ENCODE peak calls at places on chromosomes 4 and X, in five cellular contexts. F is upper lobe of left lung, W is sigmoid colon, Q is astrocyte, M is heart right ventricle. O is an unnamed sample. For H3K27me3, the result is how much of the 10 kb centered on the place peaks cover.

GRCh38 chrX:71815906-71816156 is 52.7 kb downstream of the CXorf49B start:
- DNase-seq in F (no peak), Q (no peak), W (no peak), M (no peak), O (no peak)

GRCh38 chr4:149145803-149146202 is 669.8 kb downstream of the IQCM start:
- DNase-seq in W (no peak), Q (peak), M (no peak), F (no peak), O (no peak)

GRCh38 chrX:30280428-30280827 is 28.8 kb downstream of the NR0B1 start:
- DNase-seq in F (no peak), M (no peak), W (no peak), Q (no peak), O (no peak)

GRCh38 chrX:140971385-140971784 is 31.0 kb upstream of the SPANXB1 start:
- DNase-seq in Q (no peak), M (no peak), W (no peak), F (no peak), O (no peak)

GRCh38 chr4:7052923-7053715 is 9.9 kb downstream of the TADA2B start:
- DNase-seq in M (peak), Q (no peak), W (peak), F (peak), O (no peak)

GRCh38 chr4:23878912-23879732 is 10.7 kb downstream of the PPARGC1A start:
- DNase-seq in W (no peak), M (no peak), F (no peak), Q (peak), O (no peak)

GRCh38 chrX:24097741-24098140 is 43.0 kb downstream of the EIF2S3 start:
- DNase-seq in Q (no peak), M (no peak), W (no peak), F (no peak), O (no peak)

GRCh38 chr4:16884673-16885460 is 13.6 kb downstream of the LDB2 start:
- DNase-seq in M (no peak), F (no peak), W (no peak), Q (no peak), O (no peak)

GRCh38 chrX:49710744-49711319 is 15.0 kb upstream of the PAGE1 start:
- DNase-seq in Q (no peak), M (no peak), F (no peak), W (no peak), O (no peak)

GRCh38 chrX:40931921-40932320 is 153.3 kb upstream of the USP9X start:
- DNase-seq in F (no peak), W (no peak), Q (no peak), M (no peak), O (no peak)

GRCh38 chr4:184598753-184599491 is 50.3 kb downstream of the CASP3 start:
- DNase-seq in Q (no peak), F (no peak), M (peak), W (no peak), O (no peak)

GRCh38 chr4:92265066-92265465 is 38.7 kb upstream of the GRID2 start:
- DNase-seq in W (no peak), Q (peak), F (no peak), M (no peak), O (no peak)

GRCh38 chrX:130385520-130385919 is at the start of gene GPR119:
- DNase-seq in W (no peak), M (no peak), F (no peak), Q (no peak), O (no peak)

GRCh38 chr4:141102367-141102766 is 30.9 kb downstream of the RNF150 start:
- DNase-seq in M (no peak), Q (peak), F (no peak), W (no peak), O (no peak)

GRCh38 chr4:141684785-141685184 is 48.4 kb downstream of the IL15 start:
- DNase-seq in M (no peak), W (no peak), Q (peak), F (no peak), O (no peak)

GRCh38 chr4:41360911-41361830 is 104.4 kb downstream of the UCHL1 start:
- DNase-seq in Q (no peak), M (peak), W (peak), F (peak), O (no peak)
- H3K27me3 ChIP-seq in Q (under half), M (under half), W (under half), F (under half), O (under half)

DNA sequence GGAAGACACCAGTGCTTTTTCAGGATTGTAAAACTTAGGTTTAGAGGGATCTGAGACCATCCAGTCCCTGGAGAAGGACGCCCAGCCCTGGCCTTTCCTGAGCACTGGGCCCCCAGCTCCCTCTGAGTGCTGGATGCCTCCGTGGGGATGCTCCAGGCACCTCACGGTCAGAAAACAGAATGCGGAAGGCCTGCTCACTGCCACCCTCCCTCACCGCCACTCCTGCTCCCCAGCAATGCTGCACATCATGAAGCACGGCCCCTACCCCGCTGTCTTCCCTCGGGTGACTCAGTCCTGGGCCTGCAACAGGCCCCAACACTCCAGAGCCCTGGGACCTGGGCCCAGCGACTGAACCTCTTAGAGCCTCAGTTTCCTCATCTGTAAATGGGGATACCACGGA is 26.2 kb downstream of the ABLIM2 start:
- DNase-seq in M (peak), F (no peak), Q (no peak), W (no peak), O (no peak)
- H3K27ac ChIP-seq in M (no peak), F (no peak), Q (no peak), W (no peak), O (no peak)

GRCh38 chr4:127045872-127046271 is 586.9 kb upstream of the INTU start:
- DNase-seq in M (no peak), F (no peak), Q (no peak), W (no peak), O (no peak)
- H3K27me3 ChIP-seq in M (under half), F (under half), Q (under half), W (under half), O (under half)

GRCh38 chr4:1572964-1573720 is 111.0 kb downstream of the FAM53A start:
- DNase-seq in W (no peak), Q (no peak), F (no peak), M (no peak), O (no peak)

GRCh38 chr4:1572521-1572920 is 111.6 kb downstream of the FAM53A start:
- DNase-seq in F (no peak), M (peak), Q (no peak), W (peak), O (no peak)

GRCh38 chr4:1571165-1571908 is 112.8 kb downstream of the FAM53A start:
- DNase-seq in F (no peak), W (peak), Q (no peak), M (peak), O (no peak)

GRCh38 chr4:1570291-1571164 is 113.6 kb downstream of the FAM53A start:
- DNase-seq in M (peak), F (no peak), Q (no peak), W (peak), O (no peak)

GRCh38 chr4:1571986-1572385 is 112.1 kb downstream of the FAM53A start:
- DNase-seq in W (peak), Q (no peak), F (no peak), M (peak), O (no peak)
- H3K27ac ChIP-seq in W (no peak), Q (no peak), F (no peak), M (no peak), O (no peak)

GRCh38 chr4:1170156-1170804 is 2.1 kb downstream of the SPON2 start:
- DNase-seq in Q (no peak), M (no peak), W (peak), F (peak), O (no peak)
- H3K27me3 ChIP-seq in Q (under half), M (under half), W (under half), F (under half), O (under half)

GRCh38 chr4:126241631-126242030 is 926.9 kb downstream of the FAT4 start:
- DNase-seq in W (no peak), Q (no peak), M (no peak), F (no peak), O (no peak)
- H3K27ac ChIP-seq in W (no peak), Q (no peak), M (peak), F (no peak), O (no peak)

GRCh38 chr4:3716876-3717235 is 49.3 kb upstream of the ADRA2C start:
- DNase-seq in F (no peak), M (no peak), Q (no peak), W (no peak), O (no peak)
- H3K27me3 ChIP-seq in F (under half), M (half or more), Q (under half), W (under half), O (under half)

GRCh38 chr4:151472297-151472696 is 63.3 kb downstream of the FHIP1A start:
- DNase-seq in Q (no peak), F (no peak), M (no peak), W (no peak), O (no peak)
- H3K27ac ChIP-seq in Q (no peak), F (no peak), M (no peak), W (no peak), O (no peak)

O was measured in iPS DF 6.9.